ENCODE peak calls at places on chromosomes 16 and 17, in six cellular contexts. E is prostate gland, G is sigmoid colon, L is Peyer's patch, Q is HCT116, V is uterus. Y is an unnamed sample. For H3K4me1, the result is how much of the 10 kb centered on the place peaks cover.

GRCh38 chr16:67528222-67528869 is at the start of gene RIPOR1:
- DNase-seq in G (peak), L (no peak), V (peak), E (no peak), Q (no peak), Y (peak)

GRCh38 chr16:7303014-7303676 is 29.5 kb upstream of the RBFOX1 start:
- DNase-seq in L (no peak), G (no peak), V (no peak), Q (no peak), E (no peak), Y (no peak)

GRCh38 chr16:63312343-63312742 is 1276.1 kb upstream of the CDH8 start:
- DNase-seq in L (no peak), Q (no peak), V (no peak), E (no peak), G (no peak), Y (no peak)

GRCh38 chr16:1706386-1707192 is 594 bp downstream of the MAPK8IP3 start:
- DNase-seq in G (no peak), E (no peak), Q (no peak), V (no peak), L (no peak), Y (no peak)

GRCh38 chr17:32553168-32553567 is 66.4 kb downstream of the CDK5R1 start:
- DNase-seq in V (no peak), E (no peak), L (no peak), Q (no peak), G (no peak), Y (no peak)

GRCh38 chr17:47305302-47305923 is 18.3 kb upstream of the EFCAB13 start:
- DNase-seq in Q (no peak), G (no peak), L (no peak), E (no peak), V (no peak), Y (no peak)

GRCh38 chr17:38656959-38657823 is 17.6 kb downstream of the EPOP start:
- DNase-seq in G (no peak), E (no peak), L (no peak), Q (no peak), V (no peak), Y (no peak)

GRCh38 chr16:50711862-50712567 is 18.6 kb downstream of the NOD2 start:
- DNase-seq in V (no peak), E (peak), L (no peak), Q (no peak), G (peak), Y (no peak)

GRCh38 chr17:2053380-2054261 is 1.3 kb upstream of the HIC1 start:
- DNase-seq in E (peak), Q (no peak), G (peak), L (peak), V (peak), Y (peak)

GRCh38 chr17:42101513-42102292 is 3.4 kb upstream of the ZNF385C start:
- DNase-seq in V (peak), Q (peak), G (peak), L (peak), E (peak), Y (peak)

GRCh38 chr16:12639044-12639443 is 164.6 kb downstream of the CPPED1 start:
- DNase-seq in L (no peak), E (no peak), V (no peak), G (no peak), Q (no peak), Y (no peak)

GRCh38 chr16:57401943-57402640 is 2.5 kb upstream of the CCL17 start:
- DNase-seq in E (no peak), V (no peak), G (no peak), L (no peak), Q (no peak), Y (no peak)

GRCh38 chr17:20230924-20231323 is 221.8 kb downstream of the SPECC1 start:
- DNase-seq in G (no peak), Q (no peak), V (no peak), E (no peak), L (no peak), Y (no peak)

GRCh38 chr17:59074494-59074893 is 32.2 kb downstream of the TRIM37 start:
- DNase-seq in Q (no peak), L (no peak), G (no peak), E (no peak), V (no peak), Y (no peak)

GRCh38 chr17:72661093-72661944 is 431.2 kb downstream of the SLC39A11 start:
- DNase-seq in Q (peak), G (no peak), E (peak), V (no peak), L (no peak), Y (no peak)

GRCh38 chr16:4416200-4417032 is at the start of gene CORO7:
- DNase-seq in V (peak), G (peak), E (peak), Q (peak), L (peak), Y (peak)

GRCh38 chr16:78996806-78997205 is 603.7 kb downstream of the MAF start:
- DNase-seq in Q (no peak), G (no peak), V (no peak), L (no peak), E (no peak), Y (no peak)

GRCh38 chr17:66171692-66172091 is 20.2 kb downstream of the CEP112 start:
- DNase-seq in L (no peak), V (no peak), E (no peak), Q (no peak), G (no peak), Y (no peak)

GRCh38 chr17:57178839-57179238 is 77.5 kb upstream of the MSI2 start:
- DNase-seq in G (no peak), L (no peak), V (no peak), E (no peak), Q (no peak), Y (no peak)

GRCh38 chr17:50697663-50698272 is 9.9 kb downstream of the ANKRD40 start:
- DNase-seq in G (no peak), E (no peak), V (no peak), L (no peak), Q (no peak), Y (no peak)
- H3K4me1 ChIP-seq in G (under half), E (under half), V (under half), L (under half), Q (under half), Y (under half)

GRCh38 chr16:47110939-47111338 is 32.8 kb downstream of the NETO2 start:
- DNase-seq in Q (no peak), L (no peak), G (no peak), E (no peak), V (no peak), Y (no peak)
- TF ChIP-seq CTCF in Q (peak), L (no peak), G (no peak), E (no peak), V (no peak), Y (no peak)

GRCh38 chr17:8822401-8823035 is 23.4 kb upstream of the MFSD6L start:
- DNase-seq in E (no peak), L (no peak), G (no peak), Q (no peak), V (no peak), Y (no peak)

GRCh38 chr17:8818654-8819330 is 19.6 kb upstream of the MFSD6L start:
- DNase-seq in Q (no peak), V (no peak), L (no peak), E (no peak), G (peak), Y (no peak)

GRCh38 chr17:8820311-8821010 is 21.3 kb upstream of the MFSD6L start:
- DNase-seq in G (no peak), E (no peak), V (no peak), L (no peak), Q (no peak), Y (no peak)

GRCh38 chr17:8821446-8822105 is 22.4 kb upstream of the MFSD6L start:
- DNase-seq in Q (no peak), V (no peak), L (no peak), G (no peak), E (no peak), Y (no peak)

GRCh38 chr17:8818047-8818446 is 18.9 kb upstream of the MFSD6L start:
- DNase-seq in Q (no peak), G (peak), L (no peak), E (no peak), V (no peak), Y (no peak)
- TF ChIP-seq POLR2A in Q (no peak), G (no peak), L (no peak), E (no peak), V (no peak), Y (no peak)

GRCh38 chr17:81927145-81927652 is 336 bp downstream of the MAFG start:
- DNase-seq in G (no peak), Q (no peak), L (no peak), E (no peak), V (no peak), Y (no peak)
- H3K4me1 ChIP-seq in G (half or more), Q (half or more), L (under half), E (under half), V (under half), Y (under half)

GRCh38 chr17:78985395-78985794 is 5.7 kb upstream of the LGALS3BP start:
- DNase-seq in G (no peak), E (no peak), Q (no peak), L (no peak), V (no peak), Y (no peak)

GRCh38 chr17:78981010-78981888 is 1.5 kb upstream of the LGALS3BP start:
- DNase-seq in L (no peak), E (no peak), Q (no peak), G (no peak), V (no peak), Y (no peak)

GRCh38 chr17:78988152-78988551 is 8.4 kb upstream of the LGALS3BP start:
- DNase-seq in G (no peak), L (no peak), V (no peak), E (no peak), Q (no peak), Y (no peak)

GRCh38 chr17:78990349-78991016 is 10.8 kb upstream of the LGALS3BP start:
- DNase-seq in Q (no peak), V (no peak), E (no peak), G (peak), L (peak), Y (peak)

GRCh38 chr17:78986048-78986648 is 6.4 kb upstream of the LGALS3BP start:
- DNase-seq in E (no peak), V (no peak), G (no peak), L (no peak), Q (no peak), Y (peak)
- TF ChIP-seq CTCF in E (no peak), V (peak), G (no peak), L (peak), Q (peak), Y (no peak)

GRCh38 chr17:63692195-63692816 is 7.6 kb downstream of the LIMD2 start:
- DNase-seq in G (no peak), V (no peak), L (peak), Q (no peak), E (no peak), Y (no peak)

GRCh38 chr17:63694229-63694973 is 5.5 kb downstream of the LIMD2 start:
- DNase-seq in G (no peak), E (no peak), Q (no peak), V (no peak), L (no peak), Y (no peak)

GRCh38 chr17:63694974-63695773 is 4.8 kb downstream of the LIMD2 start:
- DNase-seq in L (no peak), E (no peak), Q (no peak), V (no peak), G (no peak), Y (no peak)

GRCh38 chr17:63695889-63696288 is 4.0 kb downstream of the LIMD2 start:
- DNase-seq in E (no peak), G (no peak), V (no peak), L (no peak), Q (no peak), Y (no peak)

GRCh38 chr17:63693411-63694113 is 6.4 kb downstream of the LIMD2 start:
- DNase-seq in L (no peak), E (no peak), G (no peak), V (no peak), Q (no peak), Y (no peak)
- TF ChIP-seq POLR2A in L (no peak), E (no peak), G (no peak), V (no peak), Q (no peak), Y (no peak)

GRCh38 chr17:17416007-17416399 is 60.8 kb upstream of the MED9 start:
- DNase-seq in V (no peak), E (no peak), L (no peak), G (peak), Q (peak), Y (no peak)

GRCh38 chr17:17414316-17414937 is 62.4 kb upstream of the MED9 start:
- DNase-seq in L (no peak), Q (no peak), V (no peak), G (peak), E (no peak), Y (no peak)

GRCh38 chr17:17415006-17415405 is 61.8 kb upstream of the MED9 start:
- DNase-seq in L (no peak), V (no peak), G (no peak), E (no peak), Q (no peak), Y (no peak)

GRCh38 chr17:17417718-17418151 is 59.1 kb upstream of the MED9 start:
- DNase-seq in L (peak), E (no peak), V (no peak), Q (no peak), G (peak), Y (peak)

DNA sequence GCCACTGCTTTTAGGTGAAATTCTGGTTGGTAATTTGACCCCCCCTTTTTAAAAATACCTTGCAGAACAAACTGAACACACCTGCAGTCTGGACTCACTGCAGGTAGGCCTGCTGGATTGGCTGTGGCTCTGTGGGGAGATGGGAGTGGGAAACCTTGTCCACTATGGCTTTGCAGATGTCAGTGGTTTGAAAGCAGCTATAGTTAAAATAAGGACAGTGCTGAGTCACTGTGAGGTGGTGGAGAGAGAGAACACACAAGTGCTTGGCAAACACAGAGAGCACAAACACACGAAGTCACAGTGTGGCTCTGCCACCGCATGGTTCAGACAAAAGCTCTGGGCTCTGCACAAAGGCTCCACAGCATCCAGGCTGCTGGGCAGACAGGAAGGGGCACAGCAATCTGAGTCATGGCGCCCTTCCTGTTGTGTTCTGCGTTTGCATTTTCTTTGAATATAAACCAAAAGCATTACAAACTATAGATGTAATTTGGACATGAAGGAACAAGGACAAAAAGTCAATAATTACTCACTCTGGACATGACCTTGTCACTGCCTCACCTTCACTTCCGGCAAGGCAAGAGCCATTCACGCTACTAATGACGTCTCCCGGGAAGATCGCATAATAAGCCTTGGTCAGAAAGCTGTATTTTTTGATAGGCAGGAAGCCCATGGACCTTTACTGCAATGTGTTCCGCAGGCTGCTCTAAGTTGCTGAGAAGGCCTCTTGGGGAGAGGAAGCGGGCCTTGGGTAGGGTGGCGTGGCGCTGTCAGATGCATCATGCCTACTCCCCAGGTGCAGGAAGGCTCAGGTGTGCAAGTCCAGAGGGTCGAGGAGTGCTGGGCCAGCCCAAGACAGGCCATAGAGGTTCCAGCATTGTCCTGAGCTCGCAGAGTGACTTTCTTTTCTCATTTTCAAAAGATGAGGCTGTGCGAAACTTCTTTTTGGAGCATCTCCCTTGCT is 60.1 kb upstream of the MED9 start:
- DNase-seq in L (no peak), V (no peak), E (peak), G (peak), Q (no peak), Y (no peak)
- H3K4me1 ChIP-seq in L (under half), V (under half), E (under half), G (under half), Q (under half), Y (under half)

Y was measured in transverse colon.